ENCODE peak calls at places on chromosomes 2 and 18, in six cellular contexts. L is A549, A is HepG2, O is SK-N-SH, F is H1, Q is K562. K is an unnamed sample.

GRCh38 chr2:127479219-127479825 is 47.0 kb downstream of the IWS1 start:
- DNase-seq in Q (peak), A (peak), F (no peak), O (peak), L (peak), K (peak)

GRCh38 chr18:44801796-44802195 is 121.1 kb downstream of the SETBP1 start:
- DNase-seq in A (no peak), O (no peak), F (no peak), L (no peak), Q (no peak), K (no peak)

GRCh38 chr2:47631840-47632398 is 151.0 kb upstream of the MSH6 start:
- DNase-seq in A (no peak), O (no peak), F (no peak), L (peak), Q (no peak), K (no peak)

GRCh38 chr2:29487967-29488550 is 372.8 kb downstream of the CLIP4 start:
- DNase-seq in A (no peak), O (no peak), L (no peak), F (no peak), Q (no peak), K (no peak)

GRCh38 chr2:217827430-217828201 is 175.2 kb downstream of the TNS1 start:
- DNase-seq in Q (peak), A (no peak), L (no peak), F (no peak), O (no peak), K (no peak)

GRCh38 chr18:67771271-67771670 is 254.8 kb upstream of the DSEL start:
- DNase-seq in O (no peak), A (no peak), Q (no peak), L (peak), F (no peak), K (no peak)

GRCh38 chr2:217986256-217986961 is 16.4 kb downstream of the TNS1 start:
- DNase-seq in Q (no peak), A (no peak), F (no peak), O (no peak), L (no peak), K (peak)

GRCh38 chr18:68275616-68276015 is 439.3 kb downstream of the TMX3 start:
- DNase-seq in A (no peak), Q (no peak), L (no peak), F (no peak), O (no peak), K (no peak)

GRCh38 chr2:234462218-234462992 is 34.5 kb downstream of the ARL4C start:
- DNase-seq in F (no peak), L (peak), A (peak), Q (no peak), O (no peak), K (no peak)

GRCh38 chr2:148027822-148028221 is 6.9 kb downstream of the MBD5 start:
- DNase-seq in F (no peak), Q (no peak), A (no peak), O (no peak), L (no peak), K (no peak)

GRCh38 chr2:69291004-69291650 is 95.9 kb downstream of the GFPT1 start:
- DNase-seq in L (peak), A (peak), Q (no peak), O (no peak), F (no peak), K (no peak)

GRCh38 chr2:138780451-138780880 is 276 bp upstream of the NXPH2 start:
- DNase-seq in Q (no peak), A (no peak), F (peak), O (no peak), L (no peak), K (no peak)

GRCh38 chr2:201126308-201127127 is 10.6 kb downstream of the CFLAR start:
- DNase-seq in L (no peak), F (no peak), O (no peak), A (no peak), Q (no peak), K (no peak)

GRCh38 chr2:201130524-201131186 is 14.7 kb downstream of the CFLAR start:
- DNase-seq in O (no peak), Q (no peak), L (peak), F (no peak), A (no peak), K (peak)

GRCh38 chr2:201127570-201127969 is 11.6 kb downstream of the CFLAR start:
- DNase-seq in Q (no peak), O (no peak), L (peak), A (no peak), F (no peak), K (no peak)

GRCh38 chr2:201129044-201129505 is 13.1 kb downstream of the CFLAR start:
- DNase-seq in F (no peak), O (no peak), A (peak), Q (no peak), L (peak), K (peak)

GRCh38 chr2:201127128-201127521 is 11.2 kb downstream of the CFLAR start:
- DNase-seq in Q (no peak), L (no peak), F (no peak), O (no peak), A (no peak), K (no peak)
- H3K4me3 ChIP-seq in Q (peak), L (peak), F (no peak), O (peak), A (no peak), K (peak)

GRCh38 chr2:65686928-65687521 is 254.6 kb upstream of the SPRED2 start:
- DNase-seq in F (no peak), O (no peak), A (no peak), Q (no peak), L (no peak), K (no peak)
- TF ChIP-seq CTCF in F (no peak), O (no peak), A (peak), Q (peak), L (peak), K (no peak)

GRCh38 chr2:201116115-201116958 is at the start of gene CFLAR:
- DNase-seq in L (peak), Q (peak), F (no peak), A (peak), O (peak), K (peak)
- TF ChIP-seq MAX in L (peak), Q (no peak), F (no peak), A (peak), O (peak), K (peak)

DNA sequence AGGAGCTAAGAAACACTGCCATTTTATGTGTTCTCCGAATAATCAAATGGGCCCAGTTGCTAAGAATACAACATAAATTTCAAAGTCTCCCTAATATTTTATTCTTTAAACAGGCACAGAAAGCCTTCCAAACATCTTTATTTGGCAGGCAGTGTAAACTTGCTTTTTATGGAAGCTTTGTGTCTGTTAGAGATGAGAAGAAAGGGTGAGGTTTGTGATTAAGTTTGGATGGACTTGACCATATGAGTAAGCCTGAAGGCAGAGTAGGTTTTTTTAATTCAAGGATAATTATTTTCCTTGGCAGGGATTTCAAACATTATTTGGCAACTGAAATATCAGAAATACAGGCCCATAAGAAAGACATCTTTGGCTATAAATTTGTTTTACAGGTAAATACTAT is 62.9 kb downstream of the COX7A2L start:
- DNase-seq in F (no peak), A (no peak), O (no peak), L (no peak), Q (no peak), K (no peak)
- H3K4me3 ChIP-seq in F (no peak), A (no peak), O (no peak), L (no peak), Q (no peak), K (no peak)